ENCODE peak calls at places on chromosomes 5 and 9, in five cellular contexts. P, E, B, T and N are unnamed samples.
A peak's percentile ranks its signal among the peaks of the same experiment; 100 is the strongest.

GRCh38 chr5:360277-361027 is 38.9 kb downstream of the AHRR start:
- DNase-seq in T (peak; percentile 73), B (no peak), E (no peak), P (peak; percentile 54), N (peak; percentile 87)

GRCh38 chr9:71980266-71981018 is 69.0 kb downstream of the C9orf85 start:
- DNase-seq in P (no peak), T (no peak), E (no peak), B (no peak), N (no peak)

GRCh38 chr5:86679529-86679928 is 61.8 kb downstream of the COX7C start:
- DNase-seq in T (no peak), P (no peak), E (no peak), B (peak; percentile 49), N (no peak)

GRCh38 chr5:166823360-166823759 is 1468.1 kb upstream of the WWC1 start:
- DNase-seq in B (no peak), P (no peak), E (no peak), T (no peak), N (no peak)

GRCh38 chr9:29078063-29078660 is 1504.9 kb upstream of the C9orf72 start:
- DNase-seq in E (no peak), T (no peak), P (no peak), B (no peak), N (no peak)

GRCh38 chr5:167458412-167458811 is 833.0 kb upstream of the WWC1 start:
- DNase-seq in B (no peak), T (no peak), E (no peak), P (no peak), N (no peak)

GRCh38 chr5:103262422-103262871 is 3.9 kb downstream of the MACIR start:
- DNase-seq in B (no peak), T (no peak), E (no peak), P (no peak), N (no peak)

GRCh38 chr5:68288756-68289134 is 73.2 kb downstream of the PIK3R1 start:
- DNase-seq in P (no peak), B (no peak), E (no peak), T (no peak), N (no peak)

GRCh38 chr5:14234204-14234603 is 91.1 kb downstream of the TRIO start:
- DNase-seq in P (no peak), E (no peak), B (no peak), T (no peak), N (no peak)

GRCh38 chr9:95588724-95589282 is 72.0 kb upstream of the PTCH1 start:
- DNase-seq in B (no peak), T (no peak), E (no peak), P (no peak), N (no peak)

GRCh38 chr5:60287174-60287771 is 393.7 kb upstream of the PDE4D start:
- DNase-seq in E (no peak), B (peak; percentile 32), P (no peak), T (no peak), N (no peak)

GRCh38 chr5:142486581-142486980 is 161.8 kb upstream of the SPRY4 start:
- DNase-seq in E (no peak), B (no peak), P (no peak), T (no peak), N (no peak)

GRCh38 chr5:75890546-75890945 is 173.3 kb upstream of the POC5 start:
- DNase-seq in E (no peak), T (no peak), B (no peak), P (no peak), N (peak; percentile 47)

GRCh38 chr9:123396007-123396511 is 40.1 kb downstream of the CRB2 start:
- DNase-seq in B (no peak), P (no peak), T (no peak), E (no peak), N (no peak)